ENCODE peak calls at places on chromosomes 16 and 17, in four cellular contexts. One of them, this sample, is unnamed.

GRCh38 chr17:68260051-68260762 is 12.4 kb downstream of the AMZ2 start:
- DNase-seq in HT-29: no peak
- DNase-seq in stimulated activated naive CD4-positive, alpha-beta T cell: no peak
- DNase-seq in NCI-H345: no peak
- DNase-seq in this sample: no peak

GRCh38 chr17:16439303-16439791 is 24.0 kb downstream of the TRPV2 start:
- DNase-seq in HT-29: peak; percentile 13
- DNase-seq in stimulated activated naive CD4-positive, alpha-beta T cell: peak; percentile 49
- DNase-seq in NCI-H345: no peak
- DNase-seq in this sample: no peak

GRCh38 chr16:3793161-3793576 is 75.8 kb upstream of the TRAP1 start:
- DNase-seq in HT-29: no peak
- DNase-seq in stimulated activated naive CD4-positive, alpha-beta T cell: no peak
- DNase-seq in NCI-H345: no peak
- DNase-seq in this sample: no peak

GRCh38 chr17:63838586-63839184 is 3.8 kb downstream of the SMARCD2 start:
- DNase-seq in HT-29: peak; percentile 45
- DNase-seq in stimulated activated naive CD4-positive, alpha-beta T cell: no peak
- DNase-seq in NCI-H345: peak; percentile 17
- DNase-seq in this sample: no peak

GRCh38 chr16:56491657-56492261 is 28.1 kb downstream of the BBS2 start:
- DNase-seq in HT-29: no peak
- DNase-seq in stimulated activated naive CD4-positive, alpha-beta T cell: no peak
- DNase-seq in NCI-H345: no peak
- DNase-seq in this sample: no peak

GRCh38 chr16:78799429-78799828 is 700.0 kb downstream of the WWOX start:
- DNase-seq in HT-29: no peak
- DNase-seq in stimulated activated naive CD4-positive, alpha-beta T cell: no peak
- DNase-seq in NCI-H345: no peak
- DNase-seq in this sample: no peak

GRCh38 chr17:54899721-54900456 is 763 bp upstream of the TOM1L1 start:
- DNase-seq in HT-29: peak; percentile 7
- DNase-seq in stimulated activated naive CD4-positive, alpha-beta T cell: no peak
- DNase-seq in NCI-H345: peak; percentile 46
- DNase-seq in this sample: no peak

GRCh38 chr17:8192070-8192815 is 2.3 kb upstream of the BORCS6 start:
- DNase-seq in HT-29: peak; percentile 88
- DNase-seq in stimulated activated naive CD4-positive, alpha-beta T cell: peak; percentile 53
- DNase-seq in NCI-H345: peak; percentile 90
- DNase-seq in this sample: peak; percentile 12

GRCh38 chr16:30941600-30942420 is 7.1 kb upstream of the ORAI3 start:
- DNase-seq in HT-29: peak; percentile 87
- DNase-seq in stimulated activated naive CD4-positive, alpha-beta T cell: peak; percentile 33
- DNase-seq in NCI-H345: peak; percentile 62
- DNase-seq in this sample: peak; percentile 36

GRCh38 chr16:26770547-26770946 is 296.2 kb upstream of the C16orf82 start:
- DNase-seq in HT-29: no peak
- DNase-seq in stimulated activated naive CD4-positive, alpha-beta T cell: no peak
- DNase-seq in NCI-H345: no peak
- DNase-seq in this sample: no peak

GRCh38 chr16:10031955-10032354 is 150.3 kb downstream of the GRIN2A start:
- DNase-seq in HT-29: no peak
- DNase-seq in stimulated activated naive CD4-positive, alpha-beta T cell: no peak
- DNase-seq in NCI-H345: no peak
- DNase-seq in this sample: no peak

GRCh38 chr17:50488880-50489279 is 10.2 kb downstream of the RSAD1 start:
- DNase-seq in HT-29: no peak
- DNase-seq in stimulated activated naive CD4-positive, alpha-beta T cell: no peak
- DNase-seq in NCI-H345: no peak
- DNase-seq in this sample: no peak

GRCh38 chr16:48231675-48232214 is 12.4 kb upstream of the LONP2 start:
- DNase-seq in HT-29: peak; percentile 58
- DNase-seq in stimulated activated naive CD4-positive, alpha-beta T cell: peak; percentile 1
- DNase-seq in NCI-H345: no peak
- DNase-seq in this sample: no peak

GRCh38 chr16:22648941-22649340 is 138.2 kb downstream of the NPIPB5 start:
- DNase-seq in HT-29: no peak
- DNase-seq in stimulated activated naive CD4-positive, alpha-beta T cell: no peak
- DNase-seq in NCI-H345: no peak
- DNase-seq in this sample: no peak

GRCh38 chr16:30977502-30977901 is 7.5 kb upstream of the HSD3B7 start:
- DNase-seq in HT-29: no peak
- DNase-seq in stimulated activated naive CD4-positive, alpha-beta T cell: no peak
- DNase-seq in NCI-H345: no peak
- DNase-seq in this sample: no peak

GRCh38 chr16:51577621-51578303 is 426.7 kb upstream of the SALL1 start:
- DNase-seq in HT-29: no peak
- DNase-seq in stimulated activated naive CD4-positive, alpha-beta T cell: no peak
- DNase-seq in NCI-H345: no peak
- DNase-seq in this sample: no peak

GRCh38 chr16:11833951-11834695 is 17.2 kb downstream of the RSL1D1 start:
- DNase-seq in HT-29: no peak
- DNase-seq in stimulated activated naive CD4-positive, alpha-beta T cell: no peak
- DNase-seq in NCI-H345: no peak
- DNase-seq in this sample: no peak

GRCh38 chr16:16915771-16916170 is 536.8 kb downstream of the NPIPA7 start:
- DNase-seq in HT-29: no peak
- DNase-seq in stimulated activated naive CD4-positive, alpha-beta T cell: no peak
- DNase-seq in NCI-H345: peak; percentile 51
- DNase-seq in this sample: no peak

GRCh38 chr17:69325518-69326301 is 1.2 kb downstream of the ABCA5 start:
- DNase-seq in HT-29: peak; percentile 15
- DNase-seq in stimulated activated naive CD4-positive, alpha-beta T cell: no peak
- DNase-seq in NCI-H345: peak; percentile 7
- DNase-seq in this sample: no peak

GRCh38 chr16:22425036-22425801 is 50.8 kb upstream of the CDR2 start:
- DNase-seq in HT-29: no peak
- DNase-seq in stimulated activated naive CD4-positive, alpha-beta T cell: no peak
- DNase-seq in NCI-H345: no peak
- DNase-seq in this sample: no peak

GRCh38 chr16:58027341-58028167 is 2.0 kb downstream of the MMP15 start:
- DNase-seq in HT-29: peak; percentile 73
- DNase-seq in stimulated activated naive CD4-positive, alpha-beta T cell: no peak
- DNase-seq in NCI-H345: no peak
- DNase-seq in this sample: no peak

GRCh38 chr16:2359919-2360318 is 19.4 kb upstream of the ABCA3 start:
- DNase-seq in HT-29: no peak
- DNase-seq in stimulated activated naive CD4-positive, alpha-beta T cell: no peak
- DNase-seq in NCI-H345: no peak
- DNase-seq in this sample: no peak

GRCh38 chr17:38797828-38798227 is 1.5 kb downstream of the PIP4K2B start:
- DNase-seq in HT-29: no peak
- DNase-seq in stimulated activated naive CD4-positive, alpha-beta T cell: no peak
- DNase-seq in NCI-H345: no peak
- DNase-seq in this sample: no peak

GRCh38 chr16:49537924-49538455 is 164.4 kb downstream of the C16orf78 start:
- DNase-seq in HT-29: no peak
- DNase-seq in stimulated activated naive CD4-positive, alpha-beta T cell: no peak
- DNase-seq in NCI-H345: no peak
- DNase-seq in this sample: no peak

GRCh38 chr16:21302898-21303528 is 24.9 kb upstream of the CRYM start:
- DNase-seq in HT-29: no peak
- DNase-seq in stimulated activated naive CD4-positive, alpha-beta T cell: no peak
- DNase-seq in NCI-H345: no peak
- DNase-seq in this sample: no peak

GRCh38 chr17:54452666-54453348 is 447.8 kb upstream of the TOM1L1 start:
- DNase-seq in HT-29: no peak
- DNase-seq in stimulated activated naive CD4-positive, alpha-beta T cell: no peak
- DNase-seq in NCI-H345: no peak
- DNase-seq in this sample: no peak

GRCh38 chr17:46881015-46881414 is 29.6 kb downstream of the WNT9B start:
- DNase-seq in HT-29: no peak
- DNase-seq in stimulated activated naive CD4-positive, alpha-beta T cell: no peak
- DNase-seq in NCI-H345: no peak
- DNase-seq in this sample: no peak